ENCODE peak calls at places on chromosomes 2 and 18, in eight cellular contexts. F is upper lobe of right lung, S is nephron progenitor cell, D is adrenal gland, A is progenitor cell of endocrine pancreas, B is esophagus squamous epithelium, C is omental fat pad, Y is cardiac fibroblast. K is an unnamed sample.

GRCh38 chr2:11026286-11026921 is 114.7 kb downstream of the KCNF1 start:
- DNase-seq in F (no peak), S (no peak), D (no peak), A (no peak), B (no peak), C (no peak), Y (no peak), K (no peak)

GRCh38 chr2:241855245-241855887 is 3.3 kb downstream of the PDCD1 start:
- DNase-seq in F (peak; percentile 58), S (no peak), D (no peak), A (no peak), B (no peak), C (no peak), Y (no peak), K (no peak)

GRCh38 chr2:126696644-126697520 is 40.9 kb downstream of the GYPC start:
- DNase-seq in F (no peak), S (no peak), D (peak; percentile 45), A (no peak), B (no peak), C (no peak), Y (no peak), K (no peak)

GRCh38 chr2:239204876-239205468 is 195.8 kb downstream of the HDAC4 start:
- DNase-seq in F (peak; percentile 53), S (no peak), D (no peak), A (no peak), B (no peak), C (no peak), Y (no peak), K (no peak)

GRCh38 chr2:190979906-190980629 is 33.9 kb downstream of the STAT1 start:
- DNase-seq in F (peak; percentile 86), S (peak; percentile 44), D (peak; percentile 70), A (peak; percentile 48), B (peak; percentile 19), C (no peak), Y (peak; percentile 78), K (no peak)

GRCh38 chr2:222708274-222708710 is 36.8 kb downstream of the MOGAT1 start:
- DNase-seq in F (peak; percentile 90), S (peak; percentile 86), D (peak; percentile 93), A (peak; percentile 64), B (no peak), C (peak; percentile 92), Y (peak; percentile 87), K (peak; percentile 71)

GRCh38 chr2:224042191-224042696 is 3.2 kb upstream of the SERPINE2 start:
- DNase-seq in F (no peak), S (no peak), D (no peak), A (no peak), B (no peak), C (no peak), Y (peak; percentile 31), K (no peak)

GRCh38 chr18:52118684-52119083 is 221.3 kb upstream of the DCC start:
- DNase-seq in F (no peak), S (no peak), D (no peak), A (no peak), B (no peak), C (no peak), Y (no peak), K (no peak)

GRCh38 chr2:53739057-53739456 is 28.5 kb upstream of the CHAC2 start:
- DNase-seq in F (no peak), S (no peak), D (no peak), A (no peak), B (no peak), C (no peak), Y (peak; percentile 30), K (peak; percentile 11)

GRCh38 chr2:53744395-53745065 is 23.1 kb upstream of the CHAC2 start:
- DNase-seq in F (no peak), S (no peak), D (no peak), A (no peak), B (no peak), C (no peak), Y (no peak), K (no peak)

GRCh38 chr2:53737091-53737490 is 30.5 kb upstream of the CHAC2 start:
- DNase-seq in F (no peak), S (no peak), D (no peak), A (no peak), B (no peak), C (no peak), Y (no peak), K (no peak)

GRCh38 chr2:53740170-53740569 is 27.4 kb upstream of the CHAC2 start:
- DNase-seq in F (no peak), S (no peak), D (no peak), A (no peak), B (no peak), C (no peak), Y (peak; percentile 70), K (peak; percentile 26)
- TF ChIP-seq CTCF in F (peak; percentile 33), S (peak; percentile 14), D (peak; percentile 38), A (peak; percentile 53), B (no peak), C (no peak), Y (peak; percentile 38), K (peak; percentile 54)

DNA sequence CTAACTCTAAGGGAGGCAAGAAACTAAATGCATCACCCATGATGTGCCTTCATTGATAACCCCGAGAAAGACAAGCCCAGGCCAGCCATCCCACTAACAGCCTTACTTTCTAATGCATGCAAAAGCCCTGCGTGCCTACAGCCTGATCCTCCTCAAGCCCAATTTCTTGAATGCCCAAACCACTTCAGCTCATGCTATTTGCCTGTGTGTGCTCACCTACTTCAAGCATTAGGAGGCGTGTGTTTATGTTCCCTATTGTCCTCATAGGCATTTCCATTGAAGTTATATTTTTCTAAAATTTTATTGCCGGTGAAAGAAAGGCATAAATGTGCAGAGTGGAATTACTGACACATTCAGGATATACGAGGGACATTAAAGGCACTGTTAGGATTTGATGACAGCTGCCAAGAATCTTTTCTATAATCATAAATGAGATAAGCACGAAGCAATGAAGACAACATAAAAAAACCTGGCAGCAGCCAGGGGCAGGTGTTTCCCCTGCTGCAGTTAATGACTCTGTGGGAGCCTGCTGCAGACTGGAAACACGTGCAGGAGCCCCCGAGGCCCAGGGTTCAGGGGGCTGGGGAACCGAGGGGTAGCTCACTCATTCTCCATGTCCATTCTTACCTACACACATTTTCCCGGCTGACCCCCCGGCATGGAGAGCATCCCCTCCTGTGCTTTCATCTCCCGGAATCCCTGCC is 292.2 kb upstream of the SIX2 start:
- DNase-seq in F (no peak), S (no peak), D (no peak), A (no peak), B (no peak), C (no peak), Y (no peak), K (no peak)
- TF ChIP-seq CTCF in F (no peak), S (no peak), D (no peak), A (no peak), B (no peak), C (no peak), Y (no peak), K (no peak)

GRCh38 chr18:45852631-45853030 is 27.2 kb downstream of the SIGLEC15 start:
- DNase-seq in F (no peak), S (no peak), D (no peak), A (no peak), B (no peak), C (no peak), Y (no peak), K (no peak)

GRCh38 chr18:45851196-45851925 is 25.9 kb downstream of the SIGLEC15 start:
- DNase-seq in F (no peak), S (no peak), D (no peak), A (no peak), B (no peak), C (no peak), Y (no peak), K (no peak)

GRCh38 chr18:45849529-45849928 is 24.1 kb downstream of the SIGLEC15 start:
- DNase-seq in F (no peak), S (no peak), D (no peak), A (no peak), B (no peak), C (no peak), Y (no peak), K (no peak)

GRCh38 chr18:45847119-45847518 is 21.6 kb downstream of the SIGLEC15 start:
- DNase-seq in F (no peak), S (no peak), D (peak; percentile 21), A (no peak), B (no peak), C (no peak), Y (no peak), K (no peak)

GRCh38 chr18:45850021-45850420 is 24.5 kb downstream of the SIGLEC15 start:
- DNase-seq in F (no peak), S (peak; percentile 44), D (no peak), A (no peak), B (no peak), C (no peak), Y (peak; percentile 26), K (peak; percentile 20)
- TF ChIP-seq CTCF in F (peak; percentile 17), S (peak; percentile 35), D (peak; percentile 26), A (peak; percentile 59), B (no peak), C (no peak), Y (peak; percentile 33), K (peak; percentile 20)

DNA sequence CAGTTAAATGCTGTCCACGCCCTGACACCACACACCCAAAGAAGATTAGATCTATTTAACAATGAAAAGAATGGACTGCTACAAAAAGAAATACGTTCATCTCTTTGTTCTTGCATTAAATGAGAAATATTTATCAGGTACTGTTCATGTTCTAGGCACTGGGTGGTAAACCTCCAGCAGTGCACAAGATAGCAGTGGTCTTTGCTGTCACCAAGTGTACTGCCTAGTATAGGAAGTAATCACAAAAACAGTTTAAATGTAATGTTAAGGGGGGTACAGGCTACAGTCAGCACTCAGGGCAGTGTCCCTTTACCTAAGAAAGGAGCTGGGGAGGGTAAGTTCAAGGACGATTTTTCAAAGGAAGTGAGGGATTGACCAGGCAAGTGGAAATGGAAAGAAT is 443.6 kb downstream of the PARD3B start:
- DNase-seq in F (no peak), S (no peak), D (no peak), A (no peak), B (no peak), C (no peak), Y (no peak), K (no peak)
- TF ChIP-seq CTCF in F (no peak), S (no peak), D (no peak), A (no peak), B (no peak), C (no peak), Y (no peak), K (no peak)

GRCh38 chr2:953975-954686 is 3.5 kb downstream of the SNTG2 start:
- DNase-seq in F (no peak), S (no peak), D (peak; percentile 27), A (no peak), B (no peak), C (no peak), Y (peak; percentile 47), K (peak; percentile 1)
- TF ChIP-seq CTCF in F (peak; percentile 20), S (no peak), D (peak; percentile 32), A (peak; percentile 12), B (no peak), C (no peak), Y (peak; percentile 25), K (peak; percentile 42)

GRCh38 chr2:165778653-165779451 is 15.2 kb downstream of the GALNT3 start:
- DNase-seq in F (no peak), S (no peak), D (no peak), A (no peak), B (no peak), C (no peak), Y (peak; percentile 23), K (peak; percentile 18)
- TF ChIP-seq CTCF in F (peak; percentile 26), S (no peak), D (no peak), A (peak; percentile 39), B (peak; percentile 28), C (no peak), Y (peak; percentile 28), K (no peak)

K was measured in MCF 10A.